ENCODE peak calls at places on chromosomes 16 and 17, in five cellular contexts. E, I, V, C and L are unnamed samples.
A peak's percentile ranks its signal among the peaks of the same experiment; 100 is the strongest.

GRCh38 chr17:65055708-65056638 is 567 bp downstream of the GNA13 start:
- DNase-seq in C (peak; percentile 60), I (peak; percentile 48), V (no peak), E (peak; percentile 56), L (peak; percentile 52)

GRCh38 chr16:27539636-27540035 is 10.1 kb downstream of the GTF3C1 start:
- DNase-seq in I (no peak), C (no peak), V (no peak), E (no peak), L (no peak)

GRCh38 chr16:73068546-73069401 is 20.8 kb upstream of the ZFHX3 start:
- DNase-seq in I (no peak), E (no peak), C (no peak), V (no peak), L (no peak)

GRCh38 chr17:43832976-43833829 is at the start of gene MPP3:
- DNase-seq in C (no peak), I (no peak), E (peak; percentile 42), V (no peak), L (peak; percentile 91)

GRCh38 chr16:58384437-58385055 is 7.7 kb upstream of the GINS3 start:
- DNase-seq in C (no peak), V (no peak), I (no peak), E (no peak), L (no peak)

GRCh38 chr16:86865866-86866675 is 287.7 kb downstream of the FOXL1 start:
- DNase-seq in C (no peak), V (no peak), E (no peak), I (no peak), L (no peak)

GRCh38 chr16:4404247-4404966 is 12.0 kb downstream of the CORO7 start:
- DNase-seq in E (peak; percentile 37), V (no peak), I (no peak), C (no peak), L (no peak)

GRCh38 chr16:27222499-27223225 is 19.3 kb downstream of the KDM8 start:
- DNase-seq in V (no peak), C (no peak), E (no peak), I (no peak), L (no peak)